ENCODE peak calls at places on chromosomes 12 and 14, in five cellular contexts. One of them, this sample, is unnamed.

GRCh38 chr12:44286336-44286735 is 450.5 kb downstream of the TMEM117 start:
- DNase-seq in AG09309: peak; percentile 18
- DNase-seq in GM03348: peak; percentile 55
- DNase-seq in lung: no peak
- DNase-seq in fibroblast of the aortic adventitia: no peak
- DNase-seq in this sample: no peak

GRCh38 chr14:99838555-99839193 is 45.5 kb downstream of the EML1 start:
- DNase-seq in AG09309: peak; percentile 3
- DNase-seq in GM03348: peak; percentile 43
- DNase-seq in lung: peak; percentile 49
- DNase-seq in fibroblast of the aortic adventitia: peak; percentile 35
- DNase-seq in this sample: no peak

GRCh38 chr12:106918746-106919145 is 37.0 kb upstream of the TMEM263 start:
- DNase-seq in AG09309: no peak
- DNase-seq in GM03348: no peak
- DNase-seq in lung: no peak
- DNase-seq in fibroblast of the aortic adventitia: peak; percentile 14
- DNase-seq in this sample: no peak

GRCh38 chr12:49972641-49973360 is at the start of gene AQP6:
- DNase-seq in AG09309: no peak
- DNase-seq in GM03348: no peak
- DNase-seq in lung: no peak
- DNase-seq in fibroblast of the aortic adventitia: no peak
- DNase-seq in this sample: no peak

GRCh38 chr12:127964717-127965116 is 302.3 kb upstream of the TMEM132C start:
- DNase-seq in AG09309: no peak
- DNase-seq in GM03348: no peak
- DNase-seq in lung: no peak
- DNase-seq in fibroblast of the aortic adventitia: peak; percentile 44
- DNase-seq in this sample: no peak

GRCh38 chr14:38930022-38930421 is 173.0 kb downstream of the SEC23A start:
- DNase-seq in AG09309: no peak
- DNase-seq in GM03348: no peak
- DNase-seq in lung: no peak
- DNase-seq in fibroblast of the aortic adventitia: no peak
- DNase-seq in this sample: no peak

GRCh38 chr14:99686557-99687283 is 2.6 kb downstream of the CYP46A1 start:
- DNase-seq in AG09309: no peak
- DNase-seq in GM03348: no peak
- DNase-seq in lung: no peak
- DNase-seq in fibroblast of the aortic adventitia: no peak
- DNase-seq in this sample: no peak

GRCh38 chr12:1995205-1995896 is 8.9 kb downstream of the DCP1B start:
- DNase-seq in AG09309: no peak
- DNase-seq in GM03348: no peak
- DNase-seq in lung: no peak
- DNase-seq in fibroblast of the aortic adventitia: no peak
- DNase-seq in this sample: no peak

GRCh38 chr12:12696562-12697383 is 790 bp upstream of the GPR19 start:
- DNase-seq in AG09309: peak; percentile 47
- DNase-seq in GM03348: peak; percentile 86
- DNase-seq in lung: peak; percentile 92
- DNase-seq in fibroblast of the aortic adventitia: peak; percentile 85
- DNase-seq in this sample: peak; percentile 29

This sample was measured in BJ.